ENCODE peak calls at places on chromosomes 5 and 9, in eight cellular contexts. S is Peyer's patch; Q is naive thymus-derived CD4-positive, alpha-beta T cell; P is lower lobe of right lung; L is tibial artery; N is hepatocyte; I is IMR-90; K is foreskin fibroblast. H is an unnamed sample.

GRCh38 chr5:175513297-175513696 is 34.9 kb downstream of the SFXN1 start:
- DNase-seq in S (no peak), Q (no peak), P (no peak), L (no peak), N (no peak), I (no peak), K (no peak), H (no peak)

GRCh38 chr5:100840769-100841168 is 62.3 kb downstream of the ST8SIA4 start:
- DNase-seq in S (no peak), Q (no peak), P (no peak), L (no peak), N (no peak), I (no peak), K (no peak), H (no peak)

GRCh38 chr5:147427784-147428401 is 82.0 kb downstream of the DPYSL3 start:
- DNase-seq in S (no peak), Q (no peak), P (no peak), L (no peak), N (no peak), I (peak; percentile 60), K (peak; percentile 44), H (no peak)

GRCh38 chr5:174692381-174692780 is 32.0 kb upstream of the MSX2 start:
- DNase-seq in S (no peak), Q (no peak), P (no peak), L (no peak), N (no peak), I (no peak), K (no peak), H (no peak)

GRCh38 chr9:132168347-132168746 is 6.5 kb downstream of the NTNG2 start:
- DNase-seq in S (no peak), Q (no peak), P (no peak), L (no peak), N (no peak), I (peak; percentile 52), K (no peak), H (no peak)

GRCh38 chr9:86732514-86732913 is 214.8 kb downstream of the GAS1 start:
- DNase-seq in S (no peak), Q (no peak), P (no peak), L (peak; percentile 73), N (no peak), I (peak; percentile 92), K (peak; percentile 95), H (peak; percentile 98)

GRCh38 chr9:133247632-133248031 is 27.4 kb downstream of the ABO start:
- DNase-seq in S (no peak), Q (no peak), P (no peak), L (no peak), N (no peak), I (no peak), K (no peak), H (no peak)

GRCh38 chr5:157166164-157166493 is at the start of gene GARIN3:
- DNase-seq in S (no peak), Q (no peak), P (no peak), L (no peak), N (no peak), I (no peak), K (no peak), H (no peak)

GRCh38 chr9:91191443-91192378 is 170.0 kb downstream of the AUH start:
- DNase-seq in S (no peak), Q (no peak), P (no peak), L (no peak), N (no peak), I (no peak), K (no peak), H (no peak)

GRCh38 chr9:36798350-36799065 is 225.8 kb downstream of the MELK start:
- DNase-seq in S (no peak), Q (no peak), P (no peak), L (no peak), N (no peak), I (no peak), K (no peak), H (no peak)

GRCh38 chr9:125521462-125522327 is 185.3 kb downstream of the MAPKAP1 start:
- DNase-seq in S (no peak), Q (peak; percentile 57), P (no peak), L (no peak), N (no peak), I (peak; percentile 97), K (peak; percentile 93), H (peak; percentile 81)

GRCh38 chr5:146081685-146082084 is 23.7 kb downstream of the PLAC8L1 start:
- DNase-seq in S (no peak), Q (no peak), P (no peak), L (no peak), N (no peak), I (no peak), K (no peak), H (no peak)

GRCh38 chr9:89744255-89744648 is 139.4 kb downstream of the GADD45G start:
- DNase-seq in S (no peak), Q (no peak), P (no peak), L (no peak), N (no peak), I (no peak), K (no peak), H (no peak)

GRCh38 chr5:5078009-5078897 is 61.9 kb upstream of the ADAMTS16 start:
- DNase-seq in S (no peak), Q (no peak), P (no peak), L (no peak), N (peak; percentile 14), I (no peak), K (peak; percentile 0), H (no peak)

GRCh38 chr9:130042406-130042930 is 521 bp downstream of the FNBP1 start:
- DNase-seq in S (peak; percentile 63), Q (peak; percentile 47), P (peak; percentile 60), L (peak; percentile 74), N (peak; percentile 52), I (no peak), K (peak; percentile 58), H (no peak)

GRCh38 chr9:130042931-130043653 is at the start of gene FNBP1:
- DNase-seq in S (peak; percentile 82), Q (peak; percentile 89), P (peak; percentile 85), L (peak; percentile 89), N (peak; percentile 92), I (peak; percentile 75), K (peak; percentile 88), H (peak; percentile 39)

GRCh38 chr9:130041648-130042405 is 1.2 kb downstream of the FNBP1 start:
- DNase-seq in S (no peak), Q (no peak), P (no peak), L (peak; percentile 69), N (peak; percentile 29), I (peak; percentile 21), K (peak; percentile 67), H (no peak)

GRCh38 chr9:130040901-130041647 is 1.9 kb downstream of the FNBP1 start:
- DNase-seq in S (no peak), Q (no peak), P (no peak), L (no peak), N (no peak), I (no peak), K (no peak), H (no peak)

DNA sequence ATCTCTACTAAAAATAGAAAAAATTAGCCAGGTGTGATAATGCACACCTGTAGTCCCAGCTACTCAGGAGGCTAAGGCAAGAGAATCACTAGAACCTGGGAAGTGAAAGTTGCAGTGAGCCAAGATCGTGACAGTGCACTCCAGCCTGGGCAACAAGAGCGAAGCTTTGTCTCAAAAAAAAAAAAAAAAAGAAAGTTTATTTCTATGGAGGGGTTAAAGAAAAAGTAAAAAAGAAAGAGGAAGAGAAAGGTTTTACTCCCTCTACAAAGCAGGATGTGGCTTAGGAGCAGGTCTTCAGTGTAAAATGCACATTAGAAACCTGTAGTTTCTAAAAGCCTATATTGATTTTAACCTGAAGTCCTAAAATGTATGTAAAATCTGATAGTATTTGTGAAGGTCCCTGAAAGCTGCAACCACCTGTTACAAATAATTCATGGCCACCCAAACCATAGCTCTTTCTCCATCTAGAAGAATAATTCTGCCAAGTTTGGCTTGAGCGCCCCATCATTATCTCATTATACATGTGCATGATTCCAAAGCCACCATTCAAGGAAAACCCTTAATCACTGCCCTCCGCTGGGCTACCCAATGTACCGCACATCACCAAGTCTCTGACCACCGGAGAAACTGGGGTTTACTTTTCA is 3.4 kb downstream of the FNBP1 start:
- DNase-seq in S (no peak), Q (no peak), P (no peak), L (no peak), N (no peak), I (no peak), K (no peak), H (no peak)
- H3K4me3 ChIP-seq in S (peak overlapping the region; percentile 33), Q (peak overlapping the region; percentile 54), P (peak overlapping the region; percentile 16), L (no peak overlapping the region), N (no peak overlapping the region), I (no peak overlapping the region), K (no peak overlapping the region), H (no peak overlapping the region)

GRCh38 chr5:95986937-95987520 is 25.4 kb upstream of the ELL2 start:
- DNase-seq in S (peak; percentile 50), Q (no peak), P (no peak), L (no peak), N (peak; percentile 86), I (no peak), K (no peak), H (no peak)
- H3K4me3 ChIP-seq in S (no peak overlapping the region), Q (no peak overlapping the region), P (no peak overlapping the region), L (no peak overlapping the region), N (no peak overlapping the region), I (no peak overlapping the region), K (no peak overlapping the region), H (no peak overlapping the region)

DNA sequence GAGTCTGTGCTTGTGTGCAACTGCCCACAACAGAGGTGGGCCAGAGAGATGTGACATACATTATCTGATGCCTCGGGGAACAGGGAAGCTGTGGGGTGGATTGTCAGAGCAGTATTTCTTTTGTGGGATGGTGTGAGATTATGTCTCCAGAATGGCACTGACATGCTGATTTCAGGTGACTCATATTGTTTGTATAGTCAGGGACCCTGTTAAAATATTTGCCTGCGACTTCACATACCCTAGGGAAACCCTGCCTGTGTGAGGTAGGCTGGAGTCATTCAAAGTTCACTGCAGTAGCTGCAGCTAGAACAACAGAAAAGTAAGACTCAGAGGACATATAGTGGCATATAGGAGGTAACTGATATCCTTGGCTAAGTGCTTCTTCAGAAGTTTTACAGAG is 89.2 kb downstream of the MACIR start:
- DNase-seq in S (no peak), Q (no peak), P (no peak), L (no peak), N (peak; percentile 44), I (no peak), K (peak; percentile 14), H (no peak)
- H3K4me3 ChIP-seq in S (no peak overlapping the region), Q (no peak overlapping the region), P (no peak overlapping the region), L (no peak overlapping the region), N (no peak overlapping the region), I (no peak overlapping the region), K (no peak overlapping the region), H (no peak overlapping the region)

DNA sequence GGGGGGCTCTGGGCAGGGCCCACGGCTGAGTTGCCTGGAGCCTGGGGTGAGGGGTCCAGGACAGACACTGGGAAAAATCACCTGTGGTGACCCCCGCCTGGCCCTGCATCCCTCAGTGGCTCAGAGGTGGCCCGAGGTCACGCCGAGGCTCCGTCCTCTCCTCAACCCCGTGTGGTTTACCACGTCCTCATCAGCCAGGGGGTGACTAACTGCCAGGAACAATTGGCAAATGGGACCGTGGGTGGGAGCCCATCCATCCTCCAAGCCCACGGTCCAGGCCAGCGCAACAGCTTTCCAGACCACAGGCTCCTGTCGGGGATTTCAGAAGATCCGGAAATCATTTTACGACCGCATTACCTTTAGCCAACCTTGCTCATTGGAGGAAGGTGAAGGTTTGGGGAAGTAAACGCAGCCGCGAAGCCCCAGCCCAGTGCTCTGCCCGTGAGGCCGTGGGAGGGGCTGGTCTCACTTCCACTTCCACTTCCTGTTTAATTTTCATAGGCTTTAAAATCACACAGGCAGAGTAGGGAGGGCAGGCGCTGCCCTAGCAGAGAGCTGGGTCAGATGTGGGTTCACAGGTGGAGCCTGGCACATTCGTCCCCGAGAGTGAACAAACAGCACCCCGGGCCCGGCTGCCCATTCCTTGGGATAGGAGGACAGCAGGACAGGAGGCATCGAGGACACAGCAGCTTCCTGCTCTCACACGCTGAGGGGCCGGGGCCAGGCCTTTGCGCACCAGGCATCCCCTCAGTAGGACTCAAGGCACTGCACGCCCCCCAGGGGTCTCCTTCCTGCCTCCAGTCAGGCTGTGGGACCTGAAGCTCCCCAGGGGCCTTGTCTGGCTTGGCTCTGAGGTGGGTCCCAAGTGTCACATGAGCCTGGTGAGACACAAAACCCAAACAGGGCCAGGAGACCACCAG is 19.8 kb upstream of the SLC9A3 start:
- DNase-seq in S (peak; percentile 60), Q (peak; percentile 60), P (peak; percentile 83), L (peak; percentile 67), N (no peak), I (no peak), K (no peak), H (no peak)
- H3K4me3 ChIP-seq in S (peak overlapping the region; percentile 13), Q (peak overlapping the region; percentile 48), P (no peak overlapping the region), L (no peak overlapping the region), N (no peak overlapping the region), I (no peak overlapping the region), K (no peak overlapping the region), H (no peak overlapping the region)

H was measured in skeletal muscle cell.